ENCODE peak calls at places on chromosomes 2 and 18, in seven cellular contexts. O is RWPE1; B is activated CD8-positive, alpha-beta T cell treated with anti-CD3 and anti-CD28 coated beads for 36 hours; H is neural crest cell; F is brain microvascular endothelial cell; D is fibroblast of lung; K is cardiac fibroblast. I is an unnamed sample.

GRCh38 chr18:58049000-58049688 is 5.1 kb downstream of the NEDD4L start:
- DNase-seq in K (no peak), O (no peak), B (no peak), F (no peak), D (no peak), H (no peak), I (no peak)

GRCh38 chr2:102753563-102754159 is 8.2 kb upstream of the TMEM182 start:
- DNase-seq in H (peak), F (peak), B (peak), D (peak), K (peak), O (peak), I (peak)

GRCh38 chr18:58516514-58517285 is 112.2 kb downstream of the ALPK2 start:
- DNase-seq in B (no peak), O (no peak), H (no peak), D (no peak), K (no peak), F (no peak), I (no peak)

GRCh38 chr2:9405636-9406035 is 17.7 kb downstream of the ITGB1BP1 start:
- DNase-seq in B (no peak), F (no peak), D (peak), K (no peak), H (no peak), O (no peak), I (peak)

GRCh38 chr2:62410926-62411456 is 95.0 kb downstream of the TMEM17 start:
- DNase-seq in F (no peak), D (no peak), H (no peak), B (no peak), K (no peak), O (no peak), I (no peak)

GRCh38 chr2:3692375-3692774 is 11.0 kb upstream of the DCDC2C start:
- DNase-seq in D (peak), K (peak), B (no peak), F (peak), O (peak), H (no peak), I (no peak)

GRCh38 chr2:149329470-149330126 is 789 bp upstream of the LYPD6 start:
- DNase-seq in K (peak), D (peak), B (no peak), H (peak), F (peak), O (peak), I (peak)

GRCh38 chr18:58402247-58402646 is 226.6 kb downstream of the ALPK2 start:
- DNase-seq in O (no peak), K (peak), H (no peak), B (no peak), D (peak), F (peak), I (peak)

GRCh38 chr2:54606393-54606973 is 117.0 kb upstream of the EML6 start:
- DNase-seq in D (no peak), B (peak), H (no peak), O (no peak), K (no peak), F (no peak), I (no peak)

DNA sequence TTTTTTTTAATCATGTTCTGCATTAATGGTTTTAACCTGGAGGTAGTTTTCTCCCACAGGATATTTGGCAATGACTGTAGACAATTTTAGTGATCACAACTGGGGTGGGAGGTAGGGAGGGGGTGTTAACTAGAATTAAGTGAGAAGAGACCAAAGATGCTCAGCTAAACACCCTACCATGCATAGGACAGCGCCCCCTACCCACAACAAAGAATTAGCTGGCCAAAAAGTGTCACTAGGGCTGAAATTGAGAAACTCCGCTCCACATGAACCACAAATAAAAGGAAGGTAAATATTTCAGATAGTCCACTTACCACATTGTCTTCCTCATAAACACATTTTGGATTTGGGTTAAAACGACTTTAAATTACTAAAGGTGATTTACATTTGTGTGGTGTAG is 942.6 kb downstream of the SUCLG1 start:
- DNase-seq in B (no peak), D (no peak), O (no peak), F (no peak), H (no peak), K (no peak), I (no peak)
- TF ChIP-seq CTCF in B (no peak), D (no peak), O (no peak), F (no peak), H (peak), K (no peak), I (peak)

GRCh38 chr2:44167908-44168683 is 579 bp upstream of the PPM1B start:
- DNase-seq in H (peak), O (peak), K (peak), F (peak), D (peak), B (peak), I (peak)
- TF ChIP-seq CTCF in H (no peak), O (no peak), K (no peak), F (no peak), D (no peak), B (no peak), I (no peak)

GRCh38 chr2:16496426-16497388 is 168.9 kb downstream of the CYRIA start:
- DNase-seq in O (no peak), B (no peak), K (no peak), F (no peak), D (no peak), H (no peak), I (no peak)

GRCh38 chr2:16493788-16494187 is 171.8 kb downstream of the CYRIA start:
- DNase-seq in F (no peak), O (no peak), D (no peak), H (no peak), B (no peak), K (no peak), I (no peak)

DNA sequence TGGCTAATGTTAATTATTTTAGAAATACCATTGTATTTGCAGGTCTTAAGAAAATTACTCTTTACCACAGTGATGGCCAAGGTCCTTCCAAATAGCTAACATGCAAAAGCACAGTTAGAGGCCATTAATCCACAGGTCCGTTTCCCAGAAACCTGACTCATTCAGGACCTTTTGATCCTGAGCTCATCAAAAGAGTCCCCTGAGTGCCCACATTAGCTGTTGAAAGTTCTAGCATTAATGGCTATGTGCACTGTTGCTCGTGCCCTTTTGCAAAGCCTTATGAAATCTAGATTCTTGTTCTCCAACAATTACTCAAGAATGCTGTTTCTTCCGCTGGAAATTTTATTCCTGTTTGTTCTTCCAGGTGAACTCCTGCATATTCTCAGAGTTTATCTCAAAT is 169.8 kb downstream of the CYRIA start:
- DNase-seq in H (no peak), K (no peak), D (no peak), F (no peak), O (no peak), B (no peak), I (no peak)
- TF ChIP-seq CTCF in H (no peak), K (no peak), D (no peak), F (no peak), O (no peak), B (no peak), I (no peak)

GRCh38 chr2:44682459-44682858 is 259.0 kb upstream of the SIX3 start:
- DNase-seq in K (no peak), O (no peak), H (no peak), F (no peak), B (no peak), D (no peak), I (no peak)
- TF ChIP-seq CTCF in K (no peak), O (no peak), H (no peak), F (no peak), B (no peak), D (no peak), I (no peak)

DNA sequence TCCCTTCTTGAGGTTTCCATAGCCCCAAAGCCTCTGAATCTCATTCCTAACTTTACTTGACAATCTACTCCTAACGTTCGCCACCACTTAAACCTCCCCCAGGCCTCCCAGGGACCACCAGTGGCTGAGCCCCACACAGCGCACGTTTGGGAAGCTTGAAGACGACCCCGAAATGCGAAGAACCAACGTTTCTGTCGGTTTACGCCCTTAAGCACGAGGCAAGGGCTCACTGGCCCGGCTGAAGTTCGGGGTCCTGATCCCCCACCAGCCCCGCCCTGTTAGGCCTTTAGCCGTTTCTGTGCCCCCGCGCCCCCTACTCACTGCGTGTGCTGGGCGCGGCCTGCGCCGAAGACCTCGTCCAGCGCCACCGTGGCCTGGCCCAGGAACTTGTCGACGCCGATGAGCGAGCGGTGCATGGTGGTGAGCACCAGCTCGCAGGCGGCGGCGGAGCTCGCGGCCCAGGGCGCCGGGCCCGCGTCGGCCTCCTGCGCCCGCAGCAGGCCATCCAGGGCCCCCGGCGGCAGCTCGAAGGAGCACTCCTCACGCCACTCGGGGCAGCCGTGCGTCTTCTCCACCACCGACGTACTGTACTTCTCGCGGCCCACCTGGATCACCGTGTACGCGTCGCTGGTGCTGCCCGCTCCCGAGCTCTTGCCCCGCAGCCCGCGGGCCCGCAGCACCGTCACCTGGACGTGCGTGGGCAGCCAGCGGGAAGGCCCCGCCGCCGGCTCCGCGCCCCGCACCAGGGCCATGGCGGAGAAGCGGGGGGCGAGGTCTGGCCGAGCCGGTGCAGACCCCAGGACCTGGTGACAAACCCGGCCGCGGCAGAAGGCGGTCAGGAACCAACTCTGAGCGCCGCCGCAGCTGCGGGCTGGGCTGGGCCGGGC is 479 bp downstream of the RAB11FIP5 start:
- DNase-seq in F (no peak), K (peak), D (peak), B (peak), O (peak), H (no peak), I (peak)
- TF ChIP-seq CTCF in F (no peak), K (no peak), D (no peak), B (no peak), O (no peak), H (no peak), I (no peak)